ENCODE peak calls at places on chromosomes 7 and 10, in four cellular contexts. L is neural progenitor cell, N is activated B cell treated with CpG ODN at 0.5 μM for 24 hours, K is GM23338. R is an unnamed sample.

GRCh38 chr10:88896336-88897018 is 16.4 kb downstream of the STAMBPL1 start:
- DNase-seq in N (no peak), K (no peak), L (no peak), R (no peak)

GRCh38 chr7:37491919-37492694 is 43.4 kb upstream of the ELMO1 start:
- DNase-seq in N (no peak), L (peak), K (peak), R (no peak)

GRCh38 chr7:143284591-143285453 is at the start of gene TMEM139:
- DNase-seq in L (peak), N (no peak), K (peak), R (no peak)

GRCh38 chr10:52484426-52485065 is 170.5 kb downstream of the DKK1 start:
- DNase-seq in L (no peak), N (no peak), K (no peak), R (no peak)

GRCh38 chr10:123149568-123150228 is 1.8 kb downstream of the HMX2 start:
- DNase-seq in N (peak), K (peak), L (peak), R (no peak)

GRCh38 chr10:3524086-3524960 is 260.7 kb downstream of the KLF6 start:
- DNase-seq in L (no peak), K (no peak), N (no peak), R (no peak)

GRCh38 chr7:80335473-80336232 is 176.2 kb downstream of the GNAT3 start:
- DNase-seq in L (peak), K (no peak), N (no peak), R (no peak)

GRCh38 chr7:5063698-5064097 is 18.0 kb downstream of the RBAK start:
- DNase-seq in N (no peak), K (no peak), L (no peak), R (no peak)

GRCh38 chr10:43037942-43038782 is 38.7 kb upstream of the RET start:
- DNase-seq in K (no peak), L (no peak), N (no peak), R (no peak)

GRCh38 chr10:32144817-32145688 is 88.8 kb upstream of the KIF5B start:
- DNase-seq in N (no peak), L (no peak), K (no peak), R (no peak)

GRCh38 chr7:149872419-149873073 is 1.2 kb upstream of the ATP6V0E2 start:
- DNase-seq in N (no peak), L (peak), K (peak), R (peak)

GRCh38 chr7:2893411-2893861 is 49.3 kb upstream of the GNA12 start:
- DNase-seq in N (no peak), K (no peak), L (no peak), R (no peak)

GRCh38 chr7:100053201-100053600 is 3.6 kb downstream of the ZSCAN21 start:
- DNase-seq in K (peak), N (no peak), L (peak), R (no peak)

GRCh38 chr7:76086070-76086469 is 38.2 kb downstream of the MDH2 start:
- DNase-seq in N (no peak), L (no peak), K (no peak), R (no peak)

GRCh38 chr10:7085147-7085912 is 325.5 kb downstream of the SFMBT2 start:
- DNase-seq in L (no peak), K (no peak), N (no peak), R (no peak)

GRCh38 chr7:107007004-107007891 is 37.3 kb upstream of the PRKAR2B start:
- DNase-seq in L (no peak), K (no peak), N (no peak), R (no peak)

GRCh38 chr10:64659311-64659710 is 1138.1 kb downstream of the REEP3 start:
- DNase-seq in L (no peak), K (no peak), N (no peak), R (no peak)

GRCh38 chr10:14099885-14100284 is 230.8 kb downstream of the FRMD4A start:
- DNase-seq in L (no peak), N (no peak), K (peak), R (no peak)

GRCh38 chr7:46791180-46791579 is 790.7 kb downstream of the TNS3 start:
- DNase-seq in N (no peak), K (peak), L (no peak), R (no peak)

GRCh38 chr7:32257632-32258031 is 187.4 kb upstream of the PDE1C start:
- DNase-seq in K (no peak), N (no peak), L (peak), R (no peak)

GRCh38 chr10:52466464-52466863 is 152.4 kb downstream of the DKK1 start:
- DNase-seq in N (no peak), K (no peak), L (no peak), R (no peak)

GRCh38 chr10:129820451-129820850 is 143.6 kb downstream of the EBF3 start:
- DNase-seq in K (no peak), L (no peak), N (no peak), R (no peak)

GRCh38 chr10:21926949-21927348 is 76.6 kb downstream of the DNAJC1 start:
- DNase-seq in N (no peak), K (no peak), L (peak), R (no peak)

GRCh38 chr10:64636461-64636860 is 1115.3 kb downstream of the REEP3 start:
- DNase-seq in K (no peak), L (no peak), N (no peak), R (no peak)

GRCh38 chr7:98617051-98617959 is at the start of gene NPTX2:
- DNase-seq in N (no peak), K (peak), L (peak), R (no peak)

GRCh38 chr7:50261593-50261992 is 42.9 kb upstream of the IKZF1 start:
- DNase-seq in N (no peak), K (no peak), L (no peak), R (no peak)

GRCh38 chr7:139799586-139799985 is 21.8 kb upstream of the HIPK2 start:
- DNase-seq in L (no peak), N (no peak), K (no peak), R (no peak)

GRCh38 chr7:3544202-3544601 is 243.2 kb downstream of the SDK1 start:
- DNase-seq in K (peak), L (peak), N (no peak), R (no peak)

GRCh38 chr7:105532709-105533460 is 884 bp downstream of the RINT1 start:
- DNase-seq in L (no peak), K (no peak), N (no peak), R (no peak)

GRCh38 chr7:78326870-78327269 is 528.3 kb downstream of the PHTF2 start:
- DNase-seq in K (no peak), L (no peak), N (no peak), R (no peak)

DNA sequence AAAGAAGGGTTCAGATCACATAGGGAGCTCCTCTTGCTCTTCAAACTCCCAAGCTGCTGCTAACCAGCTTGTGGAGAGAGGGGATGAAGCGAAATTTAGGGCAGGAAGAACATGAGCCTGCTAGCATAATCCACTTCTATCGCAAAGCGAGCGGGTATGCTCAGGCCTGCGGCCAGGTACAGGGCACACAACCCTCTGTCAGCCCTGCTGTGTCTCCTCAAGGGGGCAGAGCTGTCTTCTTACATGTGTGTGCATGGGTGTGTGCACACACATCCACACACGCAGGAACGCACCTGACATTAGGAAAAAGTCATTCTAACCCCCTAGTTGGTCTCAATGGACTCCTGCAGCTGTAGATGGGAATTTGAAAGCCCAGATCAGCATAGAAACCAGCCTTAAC is 80.2 kb downstream of the PPP1R3C start:
- DNase-seq in N (no peak), K (peak), L (peak), R (no peak)
- TF ChIP-seq CTCF in N (no peak), K (peak), L (peak), R (no peak)

GRCh38 chr10:111037868-111038267 is 39.0 kb upstream of the ADRA2A start:
- DNase-seq in K (peak), L (no peak), N (no peak), R (no peak)
- TF ChIP-seq CTCF in K (peak), L (peak), N (no peak), R (no peak)

GRCh38 chr7:125125315-125125714 is 195.7 kb upstream of the POT1 start:
- DNase-seq in N (no peak), L (no peak), K (no peak), R (no peak)
- TF ChIP-seq CTCF in N (no peak), L (no peak), K (no peak), R (no peak)

GRCh38 chr10:79001082-79001885 is 67.5 kb upstream of the ZMIZ1 start:
- DNase-seq in L (no peak), N (no peak), K (no peak), R (peak)
- TF ChIP-seq CTCF in L (no peak), N (no peak), K (no peak), R (no peak)

R was measured in CD14-positive monocyte.